ENCODE peak calls at places on chromosomes 13 and 19, in six cellular contexts. V is stimulated activated CD8-positive, alpha-beta memory T cell treated with anti-CD3 and anti-CD28 coated beads, Interleukin-7, amount 100 ng/mL, for 24 hours; H is Kasumi-1; B is coronary artery; X is nephron progenitor cell; P is HFFc6. Q is an unnamed sample.

GRCh38 chr13:80313668-80314278 is 27.2 kb downstream of the SPRY2 start:
- DNase-seq in X (no peak), P (no peak), B (no peak), H (no peak), V (no peak), Q (no peak)

GRCh38 chr13:87851395-87851794 is 180.2 kb downstream of the SLITRK5 start:
- DNase-seq in X (no peak), H (no peak), V (no peak), B (no peak), P (no peak), Q (no peak)

GRCh38 chr19:46601318-46602224 is at the start of gene CALM3:
- DNase-seq in X (peak), H (no peak), P (no peak), B (peak), V (no peak), Q (no peak)

GRCh38 chr13:90416519-90416918 is 931.0 kb upstream of the MIR17HG start:
- DNase-seq in H (no peak), V (no peak), P (peak), B (no peak), X (no peak), Q (peak)

GRCh38 chr13:103568314-103568713 is 502.1 kb upstream of the SLC10A2 start:
- DNase-seq in P (no peak), H (no peak), V (no peak), B (no peak), X (no peak), Q (no peak)

GRCh38 chr19:46265217-46265828 is 31.5 kb upstream of the HIF3A start:
- DNase-seq in H (peak), V (peak), X (peak), B (no peak), P (peak), Q (peak)

GRCh38 chr13:33323766-33324525 is 38.4 kb upstream of the STARD13 start:
- DNase-seq in P (no peak), B (no peak), X (no peak), V (no peak), H (no peak), Q (peak)

GRCh38 chr19:48511800-48512503 is at the start of gene LMTK3:
- DNase-seq in B (no peak), X (peak), V (peak), H (peak), P (no peak), Q (no peak)

GRCh38 chr19:892243-892996 is 567 bp downstream of the MED16 start:
- DNase-seq in H (no peak), X (peak), B (no peak), V (no peak), P (no peak), Q (no peak)

GRCh38 chr19:11463391-11463790 is 17.5 kb downstream of the ELAVL3 start:
- DNase-seq in H (no peak), X (no peak), P (no peak), V (no peak), B (no peak), Q (no peak)

GRCh38 chr19:11964858-11965645 is at the start of gene ZNF763:
- DNase-seq in H (peak), X (peak), V (peak), P (peak), B (peak), Q (peak)

GRCh38 chr13:41222259-41222852 is 28.0 kb upstream of the KBTBD7 start:
- DNase-seq in P (peak), H (peak), V (no peak), B (no peak), X (peak), Q (peak)

GRCh38 chr19:5017235-5017634 is 48.3 kb downstream of the KDM4B start:
- DNase-seq in X (no peak), V (no peak), H (no peak), P (no peak), B (no peak), Q (no peak)

GRCh38 chr19:4086336-4086953 is 19.7 kb upstream of the ZBTB7A start:
- DNase-seq in X (no peak), H (no peak), V (no peak), B (no peak), P (no peak), Q (no peak)

GRCh38 chr13:50334092-50334778 is 319.0 kb downstream of the KCNRG start:
- DNase-seq in H (peak), P (no peak), V (no peak), B (no peak), X (no peak), Q (no peak)

GRCh38 chr19:1001538-1002166 is 1.4 kb downstream of the GRIN3B start:
- DNase-seq in V (peak), H (peak), X (peak), B (no peak), P (no peak), Q (no peak)

GRCh38 chr19:44645407-44646048 is 1.8 kb downstream of the PVR start:
- DNase-seq in V (no peak), X (no peak), H (no peak), B (no peak), P (no peak), Q (no peak)

GRCh38 chr19:27735314-27735713 is 1477.6 kb downstream of the UQCRFS1 start:
- DNase-seq in P (no peak), H (no peak), B (peak), X (no peak), V (no peak), Q (no peak)

GRCh38 chr19:29724102-29724641 is 9.1 kb upstream of the C19orf12 start:
- DNase-seq in B (no peak), X (peak), H (peak), P (no peak), V (no peak), Q (no peak)

GRCh38 chr19:31054430-31054829 is 294.8 kb downstream of the TSHZ3 start:
- DNase-seq in H (no peak), V (no peak), P (peak), X (peak), B (no peak), Q (peak)

Q was measured in fibroblast of gingiva.